ENCODE peak calls at places on chromosomes 6 and 20, in four cellular contexts. Z, W, F and Y are unnamed samples.

GRCh38 chr20:41969656-41970055 is 351.5 kb upstream of the CHD6 start:
- DNase-seq in W (no peak), Z (no peak), F (no peak), Y (no peak)

GRCh38 chr6:144036064-144036873 is 28.2 kb upstream of the PLAGL1 start:
- DNase-seq in W (peak; percentile 9), F (no peak), Z (peak; percentile 36), Y (peak; percentile 28)

GRCh38 chr6:11198663-11199603 is 33.5 kb downstream of the NEDD9 start:
- DNase-seq in F (no peak), Z (no peak), W (no peak), Y (peak; percentile 37)

GRCh38 chr6:130781557-130781956 is 45.6 kb upstream of the SMLR1 start:
- DNase-seq in F (no peak), Z (no peak), W (no peak), Y (no peak)

GRCh38 chr6:6942826-6943225 is 164.9 kb upstream of the RREB1 start:
- DNase-seq in Z (peak; percentile 26), F (no peak), W (no peak), Y (no peak)

GRCh38 chr6:164085552-164086325 is 671.2 kb downstream of the QKI start:
- DNase-seq in W (peak; percentile 68), F (no peak), Z (peak; percentile 20), Y (no peak)

GRCh38 chr6:38259736-38260135 is 380.0 kb downstream of the BTBD9 start:
- DNase-seq in W (no peak), F (no peak), Z (no peak), Y (no peak)

GRCh38 chr20:8155229-8155628 is 23.2 kb downstream of the PLCB1 start:
- DNase-seq in W (no peak), F (no peak), Z (no peak), Y (no peak)

GRCh38 chr6:35439308-35439707 is 12.8 kb upstream of the FANCE start:
- DNase-seq in Z (no peak), F (no peak), W (no peak), Y (no peak)